ENCODE peak calls at places on chromosomes 7 and 10, in seven cellular contexts. Q is AG09319, J is CD14-positive monocyte, R is T-helper 1 cell, I is A172, T is SJSA1, A is endodermal cell. W is an unnamed sample.

GRCh38 chr10:43781480-43782361 is 133.0 kb upstream of the ZNF32 start:
- DNase-seq in J (no peak), A (no peak), Q (no peak), T (no peak), R (no peak), I (peak; percentile 75), W (no peak)

GRCh38 chr10:73956476-73957338 is 41.2 kb upstream of the VCL start:
- DNase-seq in R (peak; percentile 15), I (peak; percentile 85), Q (no peak), A (no peak), T (peak; percentile 46), J (no peak), W (no peak)

GRCh38 chr10:122254831-122255230 is 16.3 kb upstream of the BTBD16 start:
- DNase-seq in Q (no peak), T (no peak), A (peak; percentile 29), R (no peak), I (no peak), J (no peak), W (no peak)

GRCh38 chr10:33559105-33559504 is 224.6 kb upstream of the NRP1 start:
- DNase-seq in J (no peak), Q (peak; percentile 63), R (no peak), T (no peak), A (no peak), I (peak; percentile 85), W (no peak)

GRCh38 chr10:48579251-48579960 is 25.5 kb downstream of the ARHGAP22 start:
- DNase-seq in R (no peak), Q (no peak), I (peak; percentile 10), A (peak; percentile 45), T (no peak), J (no peak), W (no peak)

GRCh38 chr10:75406158-75407065 is 4.8 kb upstream of the ZNF503 start:
- DNase-seq in Q (no peak), T (no peak), A (peak; percentile 71), J (no peak), R (no peak), I (no peak), W (no peak)

GRCh38 chr7:23349484-23350157 is 50.5 kb downstream of the MALSU1 start:
- DNase-seq in A (peak; percentile 53), R (no peak), I (peak; percentile 96), Q (peak; percentile 38), T (peak; percentile 77), J (no peak), W (no peak)

GRCh38 chr7:24587853-24588252 is 14.6 kb downstream of the PALS2 start:
- DNase-seq in A (peak; percentile 86), T (no peak), Q (no peak), I (peak; percentile 22), J (no peak), R (peak; percentile 47), W (peak; percentile 57)

GRCh38 chr10:94172332-94172731 is 178.6 kb downstream of the PLCE1 start:
- DNase-seq in A (no peak), I (peak; percentile 36), T (peak; percentile 18), R (no peak), Q (no peak), J (no peak), W (no peak)

GRCh38 chr7:25028370-25028971 is 48.5 kb upstream of the OSBPL3 start:
- DNase-seq in Q (peak; percentile 31), J (no peak), R (peak; percentile 13), A (no peak), I (peak; percentile 98), T (peak; percentile 78), W (no peak)